ENCODE peak calls at places on chromosomes 5 and 9, in four cellular contexts. J is gastrocnemius medialis, U is testis, P is heart left ventricle. N is an unnamed sample.

GRCh38 chr5:179867476-179867875 is 8.9 kb upstream of the MRNIP start:
- DNase-seq in J (no peak), U (no peak), P (no peak), N (no peak)

GRCh38 chr9:26228273-26228672 is 550.0 kb upstream of the TUSC1 start:
- DNase-seq in J (no peak), U (no peak), P (no peak), N (no peak)

GRCh38 chr9:99127372-99128132 is 22.6 kb downstream of the TGFBR1 start:
- DNase-seq in J (no peak), U (no peak), P (no peak), N (no peak)

GRCh38 chr5:120985526-120985925 is 521.4 kb downstream of the PRR16 start:
- DNase-seq in J (no peak), U (no peak), P (no peak), N (no peak)

GRCh38 chr5:77906806-77907205 is 130.7 kb upstream of the TBCA start:
- DNase-seq in J (no peak), U (no peak), P (no peak), N (no peak)

GRCh38 chr9:115250646-115251045 is 132.7 kb upstream of the TNC start:
- DNase-seq in J (no peak), U (no peak), P (no peak), N (no peak)

GRCh38 chr9:105993921-105994715 is 299.8 kb downstream of the TMEM38B start:
- DNase-seq in J (no peak), U (no peak), P (no peak), N (no peak)

GRCh38 chr9:35719546-35719945 is 12.4 kb downstream of the TLN1 start:
- DNase-seq in J (no peak), U (no peak), P (no peak), N (no peak)

GRCh38 chr5:28143519-28143918 is 1105.1 kb upstream of the CDH9 start:
- DNase-seq in J (no peak), U (no peak), P (no peak), N (no peak)

GRCh38 chr9:133044661-133045060 is 13.9 kb downstream of the GTF3C5 start:
- DNase-seq in J (no peak), U (no peak), P (no peak), N (no peak)

GRCh38 chr9:105053209-105053652 is 125.3 kb upstream of the ABCA1 start:
- DNase-seq in J (no peak), U (no peak), P (peak; percentile 57), N (peak; percentile 61)

GRCh38 chr9:469672-470040 is 255.0 kb downstream of the DOCK8 start:
- DNase-seq in J (no peak), U (no peak), P (no peak), N (peak; percentile 13)

GRCh38 chr9:14423816-14424261 is 109.9 kb upstream of the NFIB start:
- DNase-seq in J (no peak), U (no peak), P (no peak), N (no peak)

GRCh38 chr5:53482717-53483638 is 2.5 kb downstream of the FST start:
- DNase-seq in J (no peak), U (peak; percentile 34), P (peak; percentile 41), N (peak; percentile 40)

GRCh38 chr9:71120439-71121247 is 778 bp downstream of the TRPM3 start:
- DNase-seq in J (no peak), U (no peak), P (no peak), N (no peak)

GRCh38 chr5:149242339-149242738 is 29.3 kb upstream of the AFAP1L1 start:
- DNase-seq in J (no peak), U (no peak), P (no peak), N (no peak)

GRCh38 chr9:38207247-38207778 is 138.3 kb upstream of the SHB start:
- DNase-seq in J (no peak), U (no peak), P (no peak), N (no peak)

GRCh38 chr5:148794729-148795590 is 31.5 kb upstream of the ADRB2 start:
- DNase-seq in J (no peak), U (no peak), P (no peak), N (no peak)

GRCh38 chr5:104903941-104904340 is 1341.4 kb upstream of the NUDT12 start:
- DNase-seq in J (no peak), U (no peak), P (no peak), N (no peak)

GRCh38 chr9:136441191-136441680 is 1.6 kb upstream of the INPP5E start:
- DNase-seq in J (no peak), U (no peak), P (no peak), N (peak; percentile 13)

GRCh38 chr5:78754655-78755054 is 106.1 kb upstream of the LHFPL2 start:
- DNase-seq in J (no peak), U (no peak), P (no peak), N (no peak)

GRCh38 chr9:120312031-120312430 is 267.9 kb downstream of the CDK5RAP2 start:
- DNase-seq in J (no peak), U (no peak), P (no peak), N (no peak)

GRCh38 chr9:127539982-127540663 is 72.0 kb upstream of the STXBP1 start:
- DNase-seq in J (no peak), U (no peak), P (no peak), N (no peak)

GRCh38 chr9:17742065-17742464 is 163.2 kb downstream of the SH3GL2 start:
- DNase-seq in J (no peak), U (no peak), P (no peak), N (no peak)

GRCh38 chr5:87732875-87733768 is 320.4 kb upstream of the CCNH start:
- DNase-seq in J (no peak), U (no peak), P (no peak), N (no peak)

GRCh38 chr5:120769291-120769872 is 305.3 kb downstream of the PRR16 start:
- DNase-seq in J (no peak), U (no peak), P (no peak), N (no peak)

GRCh38 chr5:43066799-43067741 is 27.0 kb upstream of the ANXA2R start:
- DNase-seq in J (peak; percentile 88), U (peak; percentile 96), P (peak; percentile 89), N (peak; percentile 90)
- TF ChIP-seq POLR2A in J (peak; percentile 67), U (no peak), P (no peak), N (peak; percentile 36)

DNA sequence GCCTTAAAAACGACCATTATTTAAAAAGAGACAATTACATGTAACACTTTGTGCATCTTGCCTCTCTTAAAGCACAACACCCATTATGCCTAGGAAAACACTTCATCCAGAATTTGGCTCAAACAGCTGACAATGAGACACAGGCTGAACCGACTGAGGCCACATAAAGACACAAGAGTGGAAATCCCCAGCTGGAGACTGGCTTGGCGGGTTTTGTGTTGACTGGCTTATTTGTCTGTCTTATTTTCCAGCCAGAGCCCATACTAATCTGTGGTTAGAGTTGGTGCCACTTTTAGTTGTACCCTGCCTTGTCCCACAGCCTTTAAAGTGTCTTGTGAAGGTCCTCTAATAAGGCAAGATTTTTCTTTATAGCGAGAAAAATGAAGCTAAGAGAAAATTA is 21.2 kb downstream of the TRIM14 start:
- DNase-seq in J (no peak), U (no peak), P (no peak), N (no peak)
- H3K27ac ChIP-seq in J (no peak overlapping the region), U (no peak overlapping the region), P (no peak overlapping the region), N (no peak overlapping the region)

DNA sequence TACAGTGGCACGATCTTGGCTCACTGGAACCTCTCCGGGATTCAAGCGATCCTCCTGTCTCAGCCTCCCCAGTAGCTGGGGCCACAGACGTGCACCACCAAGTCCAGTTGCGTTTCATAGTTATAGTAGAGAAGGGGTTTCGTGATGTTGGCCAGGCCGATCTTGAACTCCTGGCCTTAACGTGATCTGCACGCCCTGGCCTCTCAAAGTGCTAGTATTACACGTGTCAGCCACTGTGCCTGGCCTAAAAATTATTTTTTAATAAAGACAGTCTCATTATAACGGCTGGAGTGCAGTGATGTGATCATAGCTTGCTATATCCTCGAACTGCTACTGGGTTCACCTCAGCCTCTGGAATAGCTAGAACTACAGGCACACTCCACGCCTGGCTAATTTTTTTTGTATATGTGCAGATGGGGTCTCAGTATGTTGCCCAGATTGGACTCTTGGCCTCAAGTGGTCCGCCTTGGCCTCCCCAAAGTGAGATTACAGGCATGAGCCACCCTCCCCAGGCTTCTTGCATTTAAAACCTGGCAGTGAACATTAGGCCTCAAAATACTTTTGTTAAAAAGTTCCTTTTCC is 4.4 kb downstream of the NPM1 start:
- DNase-seq in J (no peak), U (no peak), P (no peak), N (no peak)
- TF ChIP-seq POLR2A in J (no peak), U (no peak), P (no peak), N (no peak)

GRCh38 chr5:91168859-91169258 is 214.3 kb downstream of the ARRDC3 start:
- DNase-seq in J (no peak), U (no peak), P (no peak), N (no peak)
- H3K27ac ChIP-seq in J (no peak overlapping the region), U (no peak overlapping the region), P (no peak overlapping the region), N (no peak overlapping the region)

GRCh38 chr5:114789773-114790402 is 379.8 kb downstream of the TRIM36 start:
- DNase-seq in J (no peak), U (no peak), P (no peak), N (no peak)

DNA sequence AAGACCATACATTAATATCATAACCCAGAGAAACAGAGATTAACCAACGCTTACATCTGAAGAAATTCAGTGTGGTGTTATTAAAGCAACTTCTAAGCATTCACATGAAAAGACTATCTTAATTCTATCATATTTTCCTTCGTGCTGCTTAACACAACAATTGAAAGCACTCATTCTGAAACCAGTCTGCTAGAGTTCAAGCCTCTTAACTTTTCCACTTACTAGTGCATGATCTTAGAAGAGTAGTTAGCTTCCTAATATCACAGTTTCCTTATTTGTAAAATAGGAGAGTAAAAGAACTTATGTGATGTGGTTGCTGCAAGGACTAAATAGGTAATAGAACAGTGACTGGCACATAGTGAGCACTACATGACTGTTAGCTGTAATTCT is 379.3 kb downstream of the TRIM36 start:
- DNase-seq in J (no peak), U (no peak), P (no peak), N (no peak)
- TF ChIP-seq POLR2A in J (no peak), U (no peak), P (no peak), N (no peak)

DNA sequence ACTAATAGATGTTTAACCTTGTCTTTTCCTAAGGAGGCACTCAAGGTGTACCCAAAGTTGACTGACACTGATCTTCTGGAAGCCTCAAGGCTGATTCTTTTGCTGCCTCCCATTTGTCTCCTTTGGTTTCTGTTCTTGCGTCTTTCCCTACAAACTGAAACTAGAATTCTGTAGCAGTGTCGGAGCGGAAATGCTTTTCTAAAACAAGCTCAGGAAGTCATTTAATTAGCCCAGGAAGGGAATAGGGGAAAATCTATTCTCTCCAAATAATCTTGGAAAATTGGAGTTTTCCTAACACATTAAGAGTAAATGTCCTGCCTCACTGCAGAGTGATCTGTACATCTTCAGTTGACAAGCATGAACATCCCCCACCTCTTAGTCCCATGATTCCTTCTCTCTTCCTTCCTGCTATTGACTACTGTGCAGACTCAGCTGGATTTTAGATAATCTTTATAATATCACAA is 182.7 kb downstream of the NR3C1 start:
- DNase-seq in J (no peak), U (no peak), P (no peak), N (no peak)
- H3K27ac ChIP-seq in J (peak overlapping the region; percentile 57), U (no peak overlapping the region), P (no peak overlapping the region), N (peak overlapping the region; percentile 72)

N was measured in adrenal gland.